ENCODE peak calls at places on chromosome 7, in six cellular contexts. One of them, this sample, is unnamed. For H3K4me1, the result is how much of the 10 kb centered on the place peaks cover.

GRCh38 chr7:90613088-90613498 is 17.0 kb downstream of the CDK14 start:
- DNase-seq in effector memory CD4-positive, alpha-beta T cell: no peak
- DNase-seq in astrocyte: peak
- DNase-seq in cardiac muscle cell: peak
- DNase-seq in A673: peak
- DNase-seq in neural progenitor cell: no peak
- DNase-seq in this sample: peak

GRCh38 chr7:130930260-130930659 is 196.3 kb upstream of the KLF14 start:
- DNase-seq in cardiac muscle cell: no peak
- DNase-seq in effector memory CD4-positive, alpha-beta T cell: peak
- DNase-seq in A673: no peak
- DNase-seq in astrocyte: no peak
- DNase-seq in neural progenitor cell: no peak
- DNase-seq in this sample: no peak

GRCh38 chr7:142795339-142795863 is 24.6 kb downstream of the PRSS2 start:
- DNase-seq in astrocyte: no peak
- DNase-seq in cardiac muscle cell: no peak
- DNase-seq in neural progenitor cell: no peak
- DNase-seq in A673: no peak
- DNase-seq in effector memory CD4-positive, alpha-beta T cell: peak
- DNase-seq in this sample: no peak

GRCh38 chr7:75687246-75688088 is 51.3 kb downstream of the HIP1 start:
- DNase-seq in neural progenitor cell: no peak
- DNase-seq in cardiac muscle cell: no peak
- DNase-seq in astrocyte: no peak
- DNase-seq in effector memory CD4-positive, alpha-beta T cell: no peak
- DNase-seq in A673: no peak
- DNase-seq in this sample: no peak

GRCh38 chr7:118662266-118662665 is 437.8 kb downstream of the ANKRD7 start:
- DNase-seq in neural progenitor cell: no peak
- DNase-seq in cardiac muscle cell: no peak
- DNase-seq in effector memory CD4-positive, alpha-beta T cell: no peak
- DNase-seq in astrocyte: no peak
- DNase-seq in A673: no peak
- DNase-seq in this sample: no peak

GRCh38 chr7:81299272-81299671 is 380.4 kb upstream of the SEMA3C start:
- DNase-seq in effector memory CD4-positive, alpha-beta T cell: no peak
- DNase-seq in A673: peak
- DNase-seq in astrocyte: peak
- DNase-seq in neural progenitor cell: no peak
- DNase-seq in cardiac muscle cell: peak
- DNase-seq in this sample: peak

GRCh38 chr7:92266415-92267241 is 20.9 kb downstream of the ANKIB1 start:
- DNase-seq in effector memory CD4-positive, alpha-beta T cell: no peak
- DNase-seq in A673: no peak
- DNase-seq in neural progenitor cell: no peak
- DNase-seq in astrocyte: no peak
- DNase-seq in cardiac muscle cell: no peak
- DNase-seq in this sample: peak

GRCh38 chr7:148746139-148746538 is 47.4 kb downstream of the CUL1 start:
- DNase-seq in neural progenitor cell: no peak
- DNase-seq in astrocyte: no peak
- DNase-seq in cardiac muscle cell: no peak
- DNase-seq in A673: no peak
- DNase-seq in effector memory CD4-positive, alpha-beta T cell: no peak
- DNase-seq in this sample: peak

GRCh38 chr7:50752422-50752821 is 30.3 kb downstream of the GRB10 start:
- DNase-seq in astrocyte: no peak
- DNase-seq in cardiac muscle cell: no peak
- DNase-seq in effector memory CD4-positive, alpha-beta T cell: no peak
- DNase-seq in A673: no peak
- DNase-seq in neural progenitor cell: no peak
- DNase-seq in this sample: no peak

GRCh38 chr7:141752634-141753033 is 11.3 kb upstream of the TAS2R3 start:
- DNase-seq in A673: peak
- DNase-seq in astrocyte: no peak
- DNase-seq in cardiac muscle cell: no peak
- DNase-seq in neural progenitor cell: no peak
- DNase-seq in effector memory CD4-positive, alpha-beta T cell: no peak
- DNase-seq in this sample: no peak

GRCh38 chr7:105906169-105906568 is 29.8 kb upstream of the ATXN7L1 start:
- DNase-seq in effector memory CD4-positive, alpha-beta T cell: no peak
- DNase-seq in astrocyte: no peak
- DNase-seq in cardiac muscle cell: no peak
- DNase-seq in neural progenitor cell: no peak
- DNase-seq in A673: peak
- DNase-seq in this sample: no peak

GRCh38 chr7:157076466-157076865 is 62.3 kb upstream of the UBE3C start:
- DNase-seq in effector memory CD4-positive, alpha-beta T cell: no peak
- DNase-seq in cardiac muscle cell: no peak
- DNase-seq in A673: no peak
- DNase-seq in neural progenitor cell: no peak
- DNase-seq in astrocyte: no peak
- DNase-seq in this sample: no peak

GRCh38 chr7:134907639-134908038 is 78.7 kb upstream of the AGBL3 start:
- DNase-seq in astrocyte: peak
- DNase-seq in cardiac muscle cell: peak
- DNase-seq in A673: no peak
- DNase-seq in neural progenitor cell: no peak
- DNase-seq in effector memory CD4-positive, alpha-beta T cell: no peak
- DNase-seq in this sample: peak

GRCh38 chr7:19442016-19442785 is 266.6 kb downstream of the POLR1F start:
- DNase-seq in effector memory CD4-positive, alpha-beta T cell: no peak
- DNase-seq in cardiac muscle cell: peak
- DNase-seq in neural progenitor cell: peak
- DNase-seq in astrocyte: peak
- DNase-seq in A673: peak
- DNase-seq in this sample: peak

GRCh38 chr7:102875700-102876192 is 37.1 kb upstream of the LRRC17 start:
- DNase-seq in effector memory CD4-positive, alpha-beta T cell: no peak
- DNase-seq in A673: peak
- DNase-seq in neural progenitor cell: no peak
- DNase-seq in cardiac muscle cell: peak
- DNase-seq in astrocyte: peak
- DNase-seq in this sample: peak

GRCh38 chr7:5695037-5695708 is 86.3 kb downstream of the RNF216 start:
- DNase-seq in neural progenitor cell: no peak
- DNase-seq in A673: no peak
- DNase-seq in astrocyte: peak
- DNase-seq in cardiac muscle cell: peak
- DNase-seq in effector memory CD4-positive, alpha-beta T cell: peak
- DNase-seq in this sample: peak

GRCh38 chr7:94655562-94655883 is 410 bp downstream of the SGCE start:
- DNase-seq in effector memory CD4-positive, alpha-beta T cell: no peak
- DNase-seq in A673: no peak
- DNase-seq in neural progenitor cell: peak
- DNase-seq in astrocyte: peak
- DNase-seq in cardiac muscle cell: peak
- DNase-seq in this sample: no peak

GRCh38 chr7:112986256-112987031 is 100.2 kb downstream of the GPR85 start:
- DNase-seq in astrocyte: peak
- DNase-seq in A673: no peak
- DNase-seq in effector memory CD4-positive, alpha-beta T cell: no peak
- DNase-seq in neural progenitor cell: no peak
- DNase-seq in cardiac muscle cell: peak
- DNase-seq in this sample: peak

GRCh38 chr7:122040147-122040546 is 103.9 kb downstream of the AASS start:
- DNase-seq in A673: no peak
- DNase-seq in effector memory CD4-positive, alpha-beta T cell: no peak
- DNase-seq in neural progenitor cell: no peak
- DNase-seq in cardiac muscle cell: no peak
- DNase-seq in astrocyte: peak
- DNase-seq in this sample: no peak

GRCh38 chr7:81780914-81781693 is 11.3 kb upstream of the HGF start:
- DNase-seq in neural progenitor cell: no peak
- DNase-seq in astrocyte: no peak
- DNase-seq in A673: peak
- DNase-seq in effector memory CD4-positive, alpha-beta T cell: no peak
- DNase-seq in cardiac muscle cell: no peak
- DNase-seq in this sample: no peak

GRCh38 chr7:268991-269390 is 21.0 kb upstream of the FOXL3 start:
- DNase-seq in cardiac muscle cell: no peak
- DNase-seq in A673: no peak
- DNase-seq in astrocyte: no peak
- DNase-seq in neural progenitor cell: no peak
- DNase-seq in effector memory CD4-positive, alpha-beta T cell: no peak
- DNase-seq in this sample: no peak

GRCh38 chr7:117092801-117093200 is 139.5 kb downstream of the ST7 start:
- DNase-seq in astrocyte: peak
- DNase-seq in neural progenitor cell: no peak
- DNase-seq in cardiac muscle cell: no peak
- DNase-seq in A673: no peak
- DNase-seq in effector memory CD4-positive, alpha-beta T cell: no peak
- DNase-seq in this sample: no peak

GRCh38 chr7:155665079-155665956 is 20.9 kb downstream of the RBM33 start:
- DNase-seq in effector memory CD4-positive, alpha-beta T cell: no peak
- DNase-seq in astrocyte: peak
- DNase-seq in neural progenitor cell: no peak
- DNase-seq in cardiac muscle cell: no peak
- DNase-seq in A673: no peak
- DNase-seq in this sample: no peak

GRCh38 chr7:155947051-155947450 is 134.8 kb upstream of the SHH start:
- DNase-seq in neural progenitor cell: no peak
- DNase-seq in astrocyte: peak
- DNase-seq in cardiac muscle cell: no peak
- DNase-seq in effector memory CD4-positive, alpha-beta T cell: no peak
- DNase-seq in A673: no peak
- DNase-seq in this sample: no peak

GRCh38 chr7:55592492-55592891 is 20.2 kb upstream of the VOPP1 start:
- DNase-seq in neural progenitor cell: no peak
- DNase-seq in A673: no peak
- DNase-seq in astrocyte: no peak
- DNase-seq in effector memory CD4-positive, alpha-beta T cell: no peak
- DNase-seq in cardiac muscle cell: no peak
- DNase-seq in this sample: no peak

GRCh38 chr7:149885191-149886017 is 11.6 kb downstream of the ATP6V0E2 start:
- DNase-seq in cardiac muscle cell: no peak
- DNase-seq in neural progenitor cell: peak
- DNase-seq in effector memory CD4-positive, alpha-beta T cell: no peak
- DNase-seq in A673: no peak
- DNase-seq in astrocyte: no peak
- DNase-seq in this sample: no peak
- H3K4me1 ChIP-seq in cardiac muscle cell: under half
- H3K4me1 ChIP-seq in neural progenitor cell: under half
- H3K4me1 ChIP-seq in effector memory CD4-positive, alpha-beta T cell: under half
- H3K4me1 ChIP-seq in A673: under half
- H3K4me1 ChIP-seq in astrocyte: under half
- H3K4me1 ChIP-seq in this sample: under half

DNA sequence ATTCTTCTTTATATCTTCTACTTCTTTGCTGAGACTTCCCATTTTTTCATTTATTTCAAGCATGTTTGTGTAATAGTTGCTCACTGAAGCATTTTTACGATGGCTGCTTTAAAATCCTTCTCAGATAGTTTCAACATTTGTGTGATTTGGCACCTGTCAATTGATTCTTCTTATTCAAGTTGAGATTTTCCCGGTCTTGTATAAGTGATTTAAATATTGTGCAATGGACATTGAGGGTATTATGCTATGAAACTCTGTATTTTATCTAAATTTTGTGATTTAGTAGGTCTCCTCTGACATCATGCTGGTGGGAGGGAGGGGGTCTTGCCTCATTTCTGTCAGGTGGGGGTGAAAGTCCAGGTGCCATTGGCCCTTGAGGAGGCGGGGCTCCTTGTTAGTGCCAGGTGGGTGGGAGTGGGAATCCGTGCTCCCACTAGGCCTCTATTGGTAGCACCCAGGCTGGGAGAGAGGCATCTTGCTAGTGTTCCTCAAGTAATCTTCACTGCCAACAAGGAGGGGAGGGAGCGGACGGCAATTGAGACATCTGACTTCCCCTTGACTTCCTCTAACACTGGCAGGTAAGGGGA is 73.0 kb downstream of the ANLN start:
- DNase-seq in cardiac muscle cell: no peak
- DNase-seq in effector memory CD4-positive, alpha-beta T cell: no peak
- DNase-seq in astrocyte: no peak
- DNase-seq in A673: no peak
- DNase-seq in neural progenitor cell: no peak
- DNase-seq in this sample: no peak
- H3K27ac ChIP-seq in cardiac muscle cell: no peak
- H3K27ac ChIP-seq in effector memory CD4-positive, alpha-beta T cell: no peak
- H3K27ac ChIP-seq in astrocyte: no peak
- H3K27ac ChIP-seq in A673: no peak
- H3K27ac ChIP-seq in neural progenitor cell: no peak
- H3K27ac ChIP-seq in this sample: no peak

DNA sequence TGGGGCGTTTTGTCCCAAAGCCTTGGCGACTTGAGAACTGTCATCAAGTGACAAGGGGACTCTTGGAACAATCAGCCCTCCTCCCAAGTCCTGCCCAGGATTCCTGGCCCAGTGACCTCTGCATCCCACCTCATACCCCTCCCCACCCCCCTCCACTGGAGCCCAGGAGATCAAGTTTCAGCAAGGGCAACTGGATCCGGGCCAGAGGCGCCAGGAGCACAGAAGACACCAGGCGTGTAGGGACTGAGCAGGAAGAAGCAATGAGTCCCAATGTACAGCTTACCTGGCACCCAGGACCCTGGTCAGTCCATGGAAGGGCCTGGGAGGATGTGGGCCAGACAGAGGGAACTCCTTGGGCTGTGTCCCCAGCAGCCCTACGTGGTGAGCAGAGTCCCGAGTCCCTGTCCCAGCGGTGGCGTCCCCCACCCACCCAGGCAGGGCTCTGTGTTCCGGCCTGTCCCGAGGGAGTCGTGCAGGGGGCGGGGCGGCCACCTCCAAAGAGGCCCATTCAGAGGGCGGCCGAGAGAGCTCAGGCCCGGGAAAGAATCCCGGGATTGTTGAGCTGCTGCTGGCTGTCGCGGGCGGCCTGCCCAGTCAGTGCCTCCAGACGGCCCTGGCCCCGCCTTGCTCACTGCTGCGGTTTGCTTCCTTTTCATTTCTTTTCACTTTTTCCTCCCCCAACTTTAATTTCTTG is 254.1 kb downstream of the TNS3 start:
- DNase-seq in A673: no peak
- DNase-seq in astrocyte: peak
- DNase-seq in neural progenitor cell: peak
- DNase-seq in cardiac muscle cell: peak
- DNase-seq in effector memory CD4-positive, alpha-beta T cell: no peak
- DNase-seq in this sample: peak
- H3K4me1 ChIP-seq in A673: under half
- H3K4me1 ChIP-seq in astrocyte: under half
- H3K4me1 ChIP-seq in neural progenitor cell: under half
- H3K4me1 ChIP-seq in cardiac muscle cell: under half
- H3K4me1 ChIP-seq in effector memory CD4-positive, alpha-beta T cell: under half
- H3K4me1 ChIP-seq in this sample: under half

DNA sequence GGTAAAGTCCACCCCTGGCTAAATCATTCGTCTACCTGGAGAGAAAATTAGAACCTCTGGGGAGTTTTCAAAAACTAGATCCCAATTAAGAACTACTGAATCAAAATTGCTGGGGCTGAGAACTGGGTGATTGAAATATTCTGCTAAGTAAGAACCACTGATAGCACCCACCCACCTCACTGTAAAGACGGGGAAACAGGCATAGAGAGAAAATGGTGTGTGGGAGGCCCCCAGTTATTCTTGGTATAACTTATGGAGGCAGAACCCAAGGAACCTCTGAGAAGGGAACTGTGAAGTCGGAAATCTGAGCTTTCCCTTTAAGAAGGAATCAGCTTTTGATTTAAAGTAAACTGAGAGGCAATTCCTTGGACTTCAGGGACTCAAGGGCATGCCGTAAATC is 53.1 kb downstream of the PRKAG2 start:
- DNase-seq in neural progenitor cell: no peak
- DNase-seq in A673: no peak
- DNase-seq in effector memory CD4-positive, alpha-beta T cell: no peak
- DNase-seq in astrocyte: no peak
- DNase-seq in cardiac muscle cell: no peak
- DNase-seq in this sample: no peak
- H3K27ac ChIP-seq in neural progenitor cell: no peak
- H3K27ac ChIP-seq in A673: no peak
- H3K27ac ChIP-seq in effector memory CD4-positive, alpha-beta T cell: no peak
- H3K27ac ChIP-seq in astrocyte: no peak
- H3K27ac ChIP-seq in cardiac muscle cell: no peak
- H3K27ac ChIP-seq in this sample: no peak